ENCODE peak calls at places on chromosome 9, in nine cellular contexts. F is A673, K is psoas muscle, T is breast epithelium, D is A549, Y is heart right ventricle, B is endothelial cell of umbilical vein, U is adrenal gland, H is astrocyte. I is an unnamed sample. For H3K4me1, the result is how much of the 10 kb centered on the place peaks cover.

GRCh38 chr9:93677641-93678136 is 101.3 kb downstream of the PHF2 start:
- DNase-seq in F (no peak), K (peak), T (peak), D (no peak), Y (no peak), B (no peak), U (peak), H (no peak), I (peak)

GRCh38 chr9:7946458-7946857 is 146.9 kb upstream of the DMAC1 start:
- DNase-seq in F (no peak), K (no peak), T (no peak), D (no peak), Y (no peak), B (no peak), U (no peak), H (no peak), I (no peak)

GRCh38 chr9:133425049-133425632 is 3.0 kb downstream of the ADAMTS13 start:
- DNase-seq in F (no peak), K (no peak), T (no peak), D (no peak), Y (no peak), B (no peak), U (no peak), H (no peak), I (no peak)

GRCh38 chr9:91766301-91766700 is 183.7 kb downstream of the ROR2 start:
- DNase-seq in F (peak), K (no peak), T (no peak), D (no peak), Y (no peak), B (no peak), U (no peak), H (no peak), I (no peak)

GRCh38 chr9:75903785-75904360 is 13.4 kb downstream of the PCSK5 start:
- DNase-seq in F (no peak), K (no peak), T (no peak), D (peak), Y (no peak), B (peak), U (peak), H (peak), I (no peak)

GRCh38 chr9:29830815-29831214 is 2257.5 kb upstream of the C9orf72 start:
- DNase-seq in F (peak), K (no peak), T (no peak), D (peak), Y (no peak), B (no peak), U (peak), H (peak), I (no peak)

GRCh38 chr9:4277531-4277991 is 22.3 kb downstream of the GLIS3 start:
- DNase-seq in F (peak), K (no peak), T (no peak), D (peak), Y (no peak), B (peak), U (no peak), H (peak), I (no peak)

GRCh38 chr9:93300175-93300572 is 116.2 kb downstream of the WNK2 start:
- DNase-seq in F (no peak), K (no peak), T (no peak), D (no peak), Y (no peak), B (no peak), U (no peak), H (no peak), I (no peak)

GRCh38 chr9:101028346-101029299 is at the start of gene PLPPR1:
- DNase-seq in F (peak), K (peak), T (peak), D (peak), Y (peak), B (peak), U (peak), H (peak), I (peak)

GRCh38 chr9:8062459-8062858 is 262.9 kb upstream of the DMAC1 start:
- DNase-seq in F (no peak), K (peak), T (no peak), D (no peak), Y (no peak), B (no peak), U (no peak), H (no peak), I (no peak)

GRCh38 chr9:2729003-2729402 is 11.7 kb downstream of the KCNV2 start:
- DNase-seq in F (no peak), K (no peak), T (no peak), D (no peak), Y (no peak), B (no peak), U (no peak), H (peak), I (no peak)

GRCh38 chr9:134707031-134707680 is 65.6 kb downstream of the COL5A1 start:
- DNase-seq in F (peak), K (peak), T (peak), D (no peak), Y (peak), B (peak), U (peak), H (peak), I (peak)

GRCh38 chr9:73180373-73180772 is 28.7 kb downstream of the ANXA1 start:
- DNase-seq in F (peak), K (no peak), T (no peak), D (no peak), Y (no peak), B (no peak), U (no peak), H (peak), I (no peak)

GRCh38 chr9:20698799-20699198 is 14.7 kb downstream of the FOCAD start:
- DNase-seq in F (no peak), K (no peak), T (no peak), D (no peak), Y (no peak), B (no peak), U (no peak), H (no peak), I (no peak)

GRCh38 chr9:103991698-103992097 is 102.4 kb upstream of the SMC2 start:
- DNase-seq in F (no peak), K (no peak), T (no peak), D (no peak), Y (no peak), B (no peak), U (no peak), H (no peak), I (no peak)

GRCh38 chr9:94916956-94917355 is 190.5 kb downstream of the AOPEP start:
- DNase-seq in F (no peak), K (no peak), T (no peak), D (no peak), Y (no peak), B (no peak), U (no peak), H (no peak), I (no peak)

DNA sequence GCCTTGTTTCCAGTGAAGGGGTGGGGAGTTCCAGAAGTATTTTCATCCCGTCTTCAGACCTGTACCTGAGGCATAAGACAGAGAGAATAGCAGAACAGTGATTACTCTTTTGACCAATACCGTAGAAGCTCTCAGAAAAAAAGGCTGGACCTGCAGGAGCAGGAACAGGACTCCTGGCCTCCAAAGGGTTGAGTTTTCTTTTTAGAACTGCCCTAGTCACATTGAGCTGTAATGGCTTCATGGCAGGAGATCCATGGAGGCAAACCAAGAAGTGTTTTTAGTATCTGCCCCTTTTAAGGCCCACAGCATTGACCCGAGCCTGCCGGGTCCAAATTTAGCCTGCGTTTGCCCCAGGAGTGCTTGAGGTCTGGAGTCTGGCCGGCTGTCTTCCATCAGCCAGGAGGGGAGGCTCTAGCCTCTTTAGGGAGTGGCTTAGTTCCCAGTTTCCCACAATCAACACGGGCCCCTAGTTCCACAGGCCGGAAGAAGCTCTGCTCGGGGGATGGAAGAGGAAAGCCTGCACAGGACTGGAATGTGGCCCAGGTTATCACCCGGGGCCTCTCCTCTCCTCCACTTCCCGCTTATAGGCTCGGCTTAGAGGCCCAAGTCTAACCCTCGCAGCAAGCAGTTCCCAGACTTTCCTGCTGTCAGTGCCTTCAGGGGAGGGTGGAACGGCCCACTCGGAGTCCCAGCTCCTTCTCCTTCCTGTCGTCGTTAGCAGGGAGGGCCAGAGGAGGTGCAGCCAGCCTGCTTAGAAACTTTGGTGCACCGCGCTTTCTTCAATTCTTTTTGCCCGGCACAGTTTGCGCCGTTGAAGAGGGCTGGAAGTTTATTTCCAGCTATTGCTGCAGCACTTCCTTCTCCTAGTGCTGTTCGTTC is 80.7 kb downstream of the C9orf152 start:
- DNase-seq in F (no peak), K (peak), T (no peak), D (no peak), Y (peak), B (peak), U (peak), H (peak), I (peak)
- H3K4me1 ChIP-seq in F (under half), K (under half), T (under half), D (half or more), Y (under half), B (half or more), U (under half), H (half or more), I (half or more)

GRCh38 chr9:114278356-114278755 is 44.5 kb upstream of the ORM1 start:
- DNase-seq in F (no peak), K (peak), T (no peak), D (no peak), Y (no peak), B (no peak), U (no peak), H (no peak), I (no peak)

GRCh38 chr9:114275246-114275994 is 47.5 kb upstream of the ORM1 start:
- DNase-seq in F (no peak), K (peak), T (no peak), D (no peak), Y (no peak), B (no peak), U (no peak), H (no peak), I (peak)

GRCh38 chr9:114278881-114279570 is 43.9 kb upstream of the ORM1 start:
- DNase-seq in F (peak), K (peak), T (no peak), D (peak), Y (no peak), B (no peak), U (no peak), H (peak), I (peak)

GRCh38 chr9:114279693-114280092 is 43.2 kb upstream of the ORM1 start:
- DNase-seq in F (no peak), K (no peak), T (no peak), D (no peak), Y (no peak), B (no peak), U (no peak), H (no peak), I (peak)

GRCh38 chr9:114276908-114277821 is 45.7 kb upstream of the ORM1 start:
- DNase-seq in F (no peak), K (peak), T (no peak), D (no peak), Y (no peak), B (peak), U (no peak), H (peak), I (peak)
- H3K27ac ChIP-seq in F (no peak), K (peak), T (no peak), D (peak), Y (no peak), B (peak), U (no peak), H (peak), I (no peak)

GRCh38 chr9:37362430-37362829 is 60.1 kb upstream of the GRHPR start:
- DNase-seq in F (no peak), K (no peak), T (no peak), D (no peak), Y (no peak), B (no peak), U (no peak), H (no peak), I (no peak)

GRCh38 chr9:37363124-37363523 is 59.4 kb upstream of the GRHPR start:
- DNase-seq in F (no peak), K (no peak), T (no peak), D (no peak), Y (no peak), B (no peak), U (no peak), H (no peak), I (no peak)

GRCh38 chr9:37364136-37364535 is 58.4 kb upstream of the GRHPR start:
- DNase-seq in F (no peak), K (no peak), T (no peak), D (no peak), Y (no peak), B (no peak), U (no peak), H (no peak), I (no peak)

GRCh38 chr9:37369671-37370070 is 52.8 kb upstream of the GRHPR start:
- DNase-seq in F (no peak), K (no peak), T (no peak), D (no peak), Y (no peak), B (no peak), U (no peak), H (no peak), I (no peak)

GRCh38 chr9:37364751-37365360 is 57.6 kb upstream of the GRHPR start:
- DNase-seq in F (no peak), K (no peak), T (no peak), D (peak), Y (no peak), B (peak), U (no peak), H (no peak), I (no peak)
- TF ChIP-seq CTCF in F (peak), K (no peak), T (no peak), D (no peak), Y (peak), B (no peak), U (no peak), H (no peak), I (no peak)

GRCh38 chr9:135945969-135946368 is 15.2 kb downstream of the UBAC1 start:
- DNase-seq in F (no peak), K (no peak), T (no peak), D (no peak), Y (no peak), B (no peak), U (no peak), H (no peak), I (no peak)
- H3K4me1 ChIP-seq in F (under half), K (half or more), T (under half), D (under half), Y (under half), B (under half), U (under half), H (under half), I (under half)

DNA sequence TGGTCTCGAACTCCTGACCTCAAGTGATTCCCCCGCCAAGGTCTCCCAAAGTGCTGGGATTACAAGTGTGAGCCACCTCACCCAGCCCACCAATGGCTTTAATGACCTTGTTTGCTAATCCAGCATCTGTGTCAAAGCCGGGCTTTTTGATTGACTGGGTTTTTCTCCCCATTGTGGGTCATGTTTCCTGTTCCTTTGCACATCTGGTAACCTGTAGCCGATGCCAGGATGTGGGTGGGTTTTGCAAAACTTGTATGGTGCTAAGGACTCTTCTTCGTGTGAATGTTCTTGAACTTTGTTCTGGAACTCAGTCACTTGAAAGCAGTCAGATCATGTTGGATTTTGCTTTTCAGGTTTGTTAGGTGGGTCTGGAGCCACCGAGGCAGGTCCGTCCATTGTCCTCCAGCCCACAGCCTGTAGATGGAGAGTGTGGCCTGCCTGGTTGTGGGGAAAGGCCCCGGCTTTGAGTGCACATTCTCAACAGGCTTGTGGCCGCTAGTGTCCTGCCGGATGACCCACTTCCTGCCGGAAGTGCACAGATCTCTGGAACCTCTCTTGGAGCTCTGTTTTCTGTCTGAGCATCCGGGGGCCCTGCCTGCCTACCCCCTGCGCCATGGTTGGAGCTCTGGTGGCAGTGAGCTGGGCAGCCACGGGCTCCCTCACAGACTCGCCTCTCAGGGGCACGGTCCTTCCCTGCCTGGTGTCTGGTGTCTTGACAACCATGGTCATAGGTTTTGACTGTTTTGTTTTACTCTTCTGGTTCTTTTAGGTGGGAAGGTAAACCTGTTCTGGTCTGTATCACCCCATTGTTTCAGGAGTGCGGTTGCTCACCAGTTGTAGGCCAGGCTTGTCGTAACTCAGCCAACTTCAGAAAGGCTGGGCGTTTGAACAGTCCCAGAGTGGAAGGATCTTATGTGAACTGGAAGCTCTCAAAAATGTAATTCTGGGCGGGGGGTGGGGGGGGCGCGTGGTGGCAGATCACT is 69.6 kb upstream of the CACNA1B start:
- DNase-seq in F (no peak), K (no peak), T (no peak), D (no peak), Y (no peak), B (no peak), U (no peak), H (no peak), I (no peak)
- H3K27ac ChIP-seq in F (no peak), K (no peak), T (no peak), D (no peak), Y (no peak), B (no peak), U (no peak), H (no peak), I (no peak)

GRCh38 chr9:108775901-108776306 is 79.9 kb downstream of the ACTL7B start:
- DNase-seq in F (no peak), K (no peak), T (no peak), D (no peak), Y (no peak), B (no peak), U (no peak), H (no peak), I (no peak)

GRCh38 chr9:108779506-108779905 is 76.3 kb downstream of the ACTL7B start:
- DNase-seq in F (no peak), K (no peak), T (no peak), D (no peak), Y (no peak), B (no peak), U (no peak), H (no peak), I (no peak)

GRCh38 chr9:108780949-108781734 is 74.6 kb downstream of the ACTL7B start:
- DNase-seq in F (no peak), K (no peak), T (no peak), D (no peak), Y (no peak), B (no peak), U (no peak), H (no peak), I (no peak)

DNA sequence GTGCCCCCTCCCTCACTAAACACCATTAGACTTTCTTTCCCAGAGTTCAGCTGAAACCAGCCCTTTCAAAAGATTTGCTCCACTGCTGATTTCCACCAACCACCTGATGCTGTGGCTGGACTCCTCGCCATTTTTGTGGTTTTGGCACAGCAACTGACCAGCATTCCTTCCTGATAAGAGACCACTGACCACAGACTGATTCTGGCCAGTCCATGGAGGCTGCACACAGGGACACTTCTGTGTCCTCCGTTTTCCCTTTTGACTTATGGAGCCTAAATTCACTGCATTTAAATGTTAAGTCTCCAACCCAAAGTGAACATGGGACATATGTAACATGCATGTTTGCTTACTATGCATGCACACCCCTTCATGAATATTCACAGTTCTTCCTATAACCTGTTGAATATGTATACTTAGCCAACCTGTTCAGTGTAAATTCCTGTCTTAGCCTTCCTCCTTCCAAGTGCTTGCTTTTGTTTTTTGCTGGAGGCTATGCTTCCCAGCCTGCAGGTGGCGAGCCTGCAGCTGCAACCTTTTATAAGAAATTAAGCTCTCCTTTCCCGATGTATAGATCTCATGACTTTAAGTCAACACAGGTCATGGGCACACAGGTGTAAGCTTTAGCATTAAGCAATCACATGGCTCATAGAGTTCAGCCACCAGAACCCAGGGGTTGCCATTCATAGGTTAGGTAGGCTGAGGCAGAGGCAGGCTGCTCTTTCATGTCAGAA is 78.7 kb downstream of the ACTL7B start:
- DNase-seq in F (no peak), K (no peak), T (no peak), D (no peak), Y (no peak), B (no peak), U (no peak), H (peak), I (no peak)
- TF ChIP-seq CTCF in F (peak), K (no peak), T (no peak), D (peak), Y (peak), B (no peak), U (no peak), H (peak), I (peak)

GRCh38 chr9:127963041-127963358 is 17.8 kb downstream of the EEIG1 start:
- DNase-seq in F (no peak), K (no peak), T (no peak), D (no peak), Y (no peak), B (no peak), U (peak), H (no peak), I (no peak)
- H3K4me1 ChIP-seq in F (half or more), K (half or more), T (half or more), D (half or more), Y (under half), B (under half), U (half or more), H (under half), I (half or more)

I was measured in left ventricle myocardium inferior.